ENCODE peak calls at places on chromosome 9, in nine cellular contexts. W, Y, Z, N, G, V, F, E and I are unnamed samples.

GRCh38 chr9:16673171-16673570 is 197.3 kb downstream of the BNC2 start:
- DNase-seq in W (peak), Y (no peak), Z (no peak), N (no peak), G (no peak), V (no peak), F (no peak), E (no peak), I (no peak)

GRCh38 chr9:113901196-113901818 is 25.2 kb downstream of the ZNF618 start:
- DNase-seq in W (no peak), Y (no peak), Z (no peak), N (no peak), G (no peak), V (no peak), F (no peak), E (no peak), I (no peak)

GRCh38 chr9:122158202-122158601 is 1.4 kb downstream of the NDUFA8 start:
- DNase-seq in W (peak), Y (peak), Z (no peak), N (no peak), G (peak), V (peak), F (peak), E (peak), I (peak)

GRCh38 chr9:122191519-122191918 is 31.8 kb downstream of the MORN5 start:
- DNase-seq in W (no peak), Y (no peak), Z (no peak), N (no peak), G (no peak), V (no peak), F (no peak), E (no peak), I (no peak)

GRCh38 chr9:108443741-108444140 is 412.0 kb downstream of the ACTL7B start:
- DNase-seq in W (peak), Y (no peak), Z (no peak), N (no peak), G (peak), V (no peak), F (no peak), E (no peak), I (peak)

GRCh38 chr9:22244141-22245011 is 202.2 kb upstream of the DMRTA1 start:
- DNase-seq in W (peak), Y (peak), Z (no peak), N (no peak), G (peak), V (peak), F (peak), E (peak), I (peak)

GRCh38 chr9:114138537-114138936 is 16.8 kb upstream of the COL27A1 start:
- DNase-seq in W (peak), Y (no peak), Z (no peak), N (no peak), G (no peak), V (no peak), F (no peak), E (no peak), I (no peak)

GRCh38 chr9:120857481-120857880 is 14.8 kb upstream of the PSMD5 start:
- DNase-seq in W (no peak), Y (no peak), Z (no peak), N (no peak), G (no peak), V (no peak), F (no peak), E (no peak), I (no peak)

GRCh38 chr9:61669352-61669751 is 479.5 kb downstream of the SPATA31A7 start:
- DNase-seq in W (no peak), Y (no peak), Z (no peak), N (no peak), G (no peak), V (no peak), F (no peak), E (no peak), I (no peak)

GRCh38 chr9:13804532-13804931 is 509.4 kb downstream of the NFIB start:
- DNase-seq in W (no peak), Y (no peak), Z (no peak), N (no peak), G (no peak), V (no peak), F (no peak), E (no peak), I (no peak)

GRCh38 chr9:123893831-123894460 is 36.0 kb downstream of the DENND1A start:
- DNase-seq in W (peak), Y (no peak), Z (no peak), N (no peak), G (no peak), V (no peak), F (no peak), E (no peak), I (no peak)

GRCh38 chr9:116081437-116082110 is 72.0 kb upstream of the PAPPA start:
- DNase-seq in W (peak), Y (no peak), Z (no peak), N (no peak), G (no peak), V (no peak), F (no peak), E (no peak), I (no peak)

GRCh38 chr9:92563701-92564100 is 27.9 kb upstream of the ECM2 start:
- DNase-seq in W (no peak), Y (peak), Z (no peak), N (no peak), G (peak), V (no peak), F (no peak), E (no peak), I (no peak)

GRCh38 chr9:75664597-75664996 is 225.9 kb upstream of the PCSK5 start:
- DNase-seq in W (no peak), Y (peak), Z (no peak), N (no peak), G (no peak), V (no peak), F (peak), E (no peak), I (no peak)

GRCh38 chr9:106862946-106863740 is at the start of gene ZNF462:
- DNase-seq in W (peak), Y (peak), Z (peak), N (peak), G (no peak), V (peak), F (peak), E (no peak), I (no peak)

GRCh38 chr9:14313378-14313940 is 482 bp downstream of the NFIB start:
- DNase-seq in W (peak), Y (peak), Z (no peak), N (peak), G (peak), V (peak), F (no peak), E (no peak), I (no peak)

GRCh38 chr9:135468866-135469521 is 10.6 kb upstream of the PPP1R26 start:
- DNase-seq in W (peak), Y (no peak), Z (no peak), N (no peak), G (no peak), V (no peak), F (no peak), E (peak), I (peak)

GRCh38 chr9:19493174-19493811 is 84.5 kb downstream of the ACER2 start:
- DNase-seq in W (peak), Y (peak), Z (peak), N (peak), G (peak), V (peak), F (peak), E (peak), I (peak)

GRCh38 chr9:98262056-98262455 is 6.6 kb upstream of the TBC1D2 start:
- DNase-seq in W (no peak), Y (no peak), Z (no peak), N (no peak), G (no peak), V (no peak), F (no peak), E (no peak), I (no peak)

GRCh38 chr9:126347911-126348760 is 21.5 kb downstream of the MVB12B start:
- DNase-seq in W (no peak), Y (no peak), Z (no peak), N (no peak), G (peak), V (no peak), F (no peak), E (no peak), I (no peak)

GRCh38 chr9:90502134-90502533 is 140.5 kb downstream of the DIRAS2 start:
- DNase-seq in W (no peak), Y (no peak), Z (no peak), N (no peak), G (no peak), V (no peak), F (no peak), E (no peak), I (no peak)

GRCh38 chr9:69555802-69556201 is 116.4 kb downstream of the APBA1 start:
- DNase-seq in W (no peak), Y (no peak), Z (no peak), N (no peak), G (no peak), V (no peak), F (no peak), E (no peak), I (no peak)

GRCh38 chr9:114339130-114339908 is 9.7 kb downstream of the ORM2 start:
- DNase-seq in W (peak), Y (peak), Z (no peak), N (peak), G (peak), V (peak), F (peak), E (peak), I (peak)

GRCh38 chr9:89888677-89889076 is 283.9 kb downstream of the GADD45G start:
- DNase-seq in W (no peak), Y (no peak), Z (no peak), N (no peak), G (no peak), V (no peak), F (no peak), E (no peak), I (no peak)

GRCh38 chr9:27303219-27303618 is 6.3 kb upstream of the EQTN start:
- DNase-seq in W (no peak), Y (no peak), Z (no peak), N (no peak), G (no peak), V (no peak), F (no peak), E (no peak), I (no peak)

GRCh38 chr9:126378761-126379160 is 52.1 kb downstream of the MVB12B start:
- DNase-seq in W (no peak), Y (no peak), Z (no peak), N (no peak), G (no peak), V (no peak), F (no peak), E (no peak), I (no peak)

GRCh38 chr9:37466037-37466709 is 923 bp upstream of the ZBTB5 start:
- DNase-seq in W (peak), Y (peak), Z (peak), N (peak), G (peak), V (peak), F (no peak), E (peak), I (peak)

GRCh38 chr9:97984188-97985057 is 1.3 kb downstream of the ANP32B start:
- DNase-seq in W (peak), Y (peak), Z (peak), N (peak), G (peak), V (peak), F (peak), E (peak), I (no peak)

GRCh38 chr9:374726-375125 is 160.1 kb downstream of the DOCK8 start:
- DNase-seq in W (no peak), Y (no peak), Z (no peak), N (no peak), G (no peak), V (no peak), F (no peak), E (no peak), I (no peak)

GRCh38 chr9:212265-212664 is 2.4 kb upstream of the DOCK8 start:
- DNase-seq in W (no peak), Y (no peak), Z (no peak), N (no peak), G (no peak), V (no peak), F (no peak), E (no peak), I (no peak)

GRCh38 chr9:2307480-2307879 is 292.3 kb downstream of the SMARCA2 start:
- DNase-seq in W (no peak), Y (no peak), Z (no peak), N (no peak), G (peak), V (no peak), F (no peak), E (no peak), I (peak)

GRCh38 chr9:10331157-10331556 is 281.6 kb downstream of the PTPRD start:
- DNase-seq in W (no peak), Y (no peak), Z (no peak), N (no peak), G (no peak), V (no peak), F (no peak), E (no peak), I (no peak)

GRCh38 chr9:95092321-95093072 is 225.0 kb downstream of the FANCC start:
- DNase-seq in W (peak), Y (no peak), Z (no peak), N (peak), G (no peak), V (no peak), F (no peak), E (no peak), I (no peak)

GRCh38 chr9:21110708-21111576 is 30.7 kb downstream of the IFNW1 start:
- DNase-seq in W (peak), Y (peak), Z (no peak), N (no peak), G (peak), V (peak), F (peak), E (no peak), I (peak)

GRCh38 chr9:86324308-86324707 is 29.9 kb downstream of the TUT7 start:
- DNase-seq in W (peak), Y (no peak), Z (no peak), N (no peak), G (no peak), V (no peak), F (no peak), E (no peak), I (no peak)

GRCh38 chr9:76701441-76702031 is 62.7 kb upstream of the PCA3 start:
- DNase-seq in W (peak), Y (no peak), Z (no peak), N (no peak), G (peak), V (no peak), F (no peak), E (no peak), I (no peak)

GRCh38 chr9:72442212-72442607 is 77.2 kb upstream of the ZFAND5 start:
- DNase-seq in W (peak), Y (no peak), Z (no peak), N (no peak), G (peak), V (no peak), F (no peak), E (no peak), I (peak)